ENCODE peak calls at places on chromosomes 1 and 21, in four cellular contexts. T, F, P and Z are unnamed samples.

GRCh38 chr1:101410048-101410878 is 173.4 kb downstream of the S1PR1 start:
- DNase-seq in T (no peak), F (no peak), P (no peak), Z (peak)

GRCh38 chr1:117368116-117369108 is 1.2 kb downstream of the MAN1A2 start:
- DNase-seq in T (no peak), F (peak), P (peak), Z (peak)

GRCh38 chr21:43774163-43774562 is 1.9 kb downstream of the CSTB start:
- DNase-seq in T (no peak), F (no peak), P (no peak), Z (no peak)

GRCh38 chr1:15584489-15585363 is at the start of gene AGMAT:
- DNase-seq in T (peak), F (peak), P (peak), Z (peak)

GRCh38 chr1:119462964-119463363 is 44.0 kb upstream of the HSD3B1 start:
- DNase-seq in T (no peak), F (no peak), P (no peak), Z (no peak)

GRCh38 chr21:43654806-43655489 is 4.3 kb downstream of the HSF2BP start:
- DNase-seq in T (no peak), F (no peak), P (no peak), Z (no peak)

GRCh38 chr1:220321758-220322157 is 49.5 kb upstream of the RAB3GAP2 start:
- DNase-seq in T (no peak), F (no peak), P (no peak), Z (no peak)

GRCh38 chr1:109807822-109808680 is 44.3 kb upstream of the EPS8L3 start:
- DNase-seq in T (no peak), F (no peak), P (no peak), Z (no peak)

GRCh38 chr1:62045579-62045978 is 149.1 kb upstream of the L1TD1 start:
- DNase-seq in T (no peak), F (no peak), P (peak), Z (peak)

GRCh38 chr1:201259476-201260235 is 23.6 kb upstream of the PKP1 start:
- DNase-seq in T (no peak), F (no peak), P (no peak), Z (peak)

GRCh38 chr1:1460540-1461130 is 10.9 kb upstream of the ATAD3B start:
- DNase-seq in T (no peak), F (no peak), P (no peak), Z (no peak)

GRCh38 chr1:172600615-172601014 is 58.3 kb upstream of the FASLG start:
- DNase-seq in T (no peak), F (no peak), P (no peak), Z (no peak)

GRCh38 chr1:25197982-25198681 is 34.2 kb downstream of the SYF2 start:
- DNase-seq in T (no peak), F (no peak), P (no peak), Z (no peak)

GRCh38 chr1:212341090-212341489 is 55.9 kb downstream of the PPP2R5A start:
- DNase-seq in T (no peak), F (no peak), P (no peak), Z (no peak)

GRCh38 chr1:25549273-25550154 is 6.1 kb downstream of the LDLRAP1 start:
- DNase-seq in T (peak), F (no peak), P (peak), Z (peak)

GRCh38 chr1:228794173-228794572 is 58.9 kb downstream of the RHOU start:
- DNase-seq in T (peak), F (no peak), P (no peak), Z (no peak)

GRCh38 chr1:233738396-233738795 is 124.5 kb downstream of the KCNK1 start:
- DNase-seq in T (no peak), F (no peak), P (no peak), Z (no peak)

GRCh38 chr1:211813590-211813989 is 17.0 kb downstream of the LPGAT1 start:
- DNase-seq in T (no peak), F (peak), P (peak), Z (peak)

GRCh38 chr21:45853703-45854342 is 127.7 kb upstream of the COL6A1 start:
- DNase-seq in T (no peak), F (no peak), P (no peak), Z (no peak)

GRCh38 chr1:201279313-201279712 is 4.0 kb upstream of the PKP1 start:
- DNase-seq in T (no peak), F (peak), P (peak), Z (peak)

GRCh38 chr1:118960026-118960561 is 28.0 kb downstream of the TBX15 start:
- DNase-seq in T (no peak), F (no peak), P (no peak), Z (no peak)

GRCh38 chr1:203663294-203663693 is 36.7 kb downstream of the ATP2B4 start:
- DNase-seq in T (no peak), F (no peak), P (no peak), Z (peak)

GRCh38 chr1:218380125-218380977 is 35.2 kb downstream of the TGFB2 start:
- DNase-seq in T (no peak), F (peak), P (peak), Z (peak)

GRCh38 chr1:65247419-65248359 is 61.7 kb upstream of the DNAJC6 start:
- DNase-seq in T (no peak), F (peak), P (peak), Z (peak)

GRCh38 chr1:205680073-205680851 is at the start of gene SLC45A3:
- DNase-seq in T (peak), F (peak), P (peak), Z (peak)

GRCh38 chr1:226708342-226708780 is 30.7 kb downstream of the ITPKB start:
- DNase-seq in T (no peak), F (no peak), P (no peak), Z (peak)

GRCh38 chr1:93700532-93701469 is 19.2 kb upstream of the BCAR3 start:
- DNase-seq in T (no peak), F (no peak), P (no peak), Z (peak)

GRCh38 chr1:43622901-43623780 is 26.8 kb upstream of the KDM4A start:
- DNase-seq in T (no peak), F (no peak), P (no peak), Z (no peak)

GRCh38 chr1:201356236-201356635 is 21.2 kb downstream of the TNNT2 start:
- DNase-seq in T (no peak), F (no peak), P (no peak), Z (peak)

GRCh38 chr21:45309541-45310381 is 22.1 kb upstream of the POFUT2 start:
- DNase-seq in T (no peak), F (no peak), P (peak), Z (no peak)

GRCh38 chr1:18907021-18907913 is 4.9 kb upstream of the ALDH4A1 start:
- DNase-seq in T (peak), F (peak), P (peak), Z (peak)

GRCh38 chr1:205587576-205587975 is 44.2 kb downstream of the ELK4 start:
- DNase-seq in T (no peak), F (no peak), P (no peak), Z (no peak)

GRCh38 chr1:113768916-113769598 is 9.8 kb upstream of the PHTF1 start:
- DNase-seq in T (no peak), F (no peak), P (no peak), Z (no peak)

GRCh38 chr1:243713470-243714186 is 136.4 kb downstream of the AKT3 start:
- DNase-seq in T (no peak), F (peak), P (no peak), Z (peak)

GRCh38 chr21:14880922-14881321 is 183.9 kb downstream of the NRIP1 start:
- DNase-seq in T (no peak), F (no peak), P (no peak), Z (peak)

GRCh38 chr1:218670875-218671274 is 325.7 kb downstream of the TGFB2 start:
- DNase-seq in T (no peak), F (no peak), P (no peak), Z (no peak)

GRCh38 chr1:151286619-151287340 is 4.7 kb downstream of the ZNF687 start:
- DNase-seq in T (no peak), F (no peak), P (no peak), Z (no peak)
- H3K27ac ChIP-seq in T (no peak), F (no peak), P (no peak), Z (no peak)

DNA sequence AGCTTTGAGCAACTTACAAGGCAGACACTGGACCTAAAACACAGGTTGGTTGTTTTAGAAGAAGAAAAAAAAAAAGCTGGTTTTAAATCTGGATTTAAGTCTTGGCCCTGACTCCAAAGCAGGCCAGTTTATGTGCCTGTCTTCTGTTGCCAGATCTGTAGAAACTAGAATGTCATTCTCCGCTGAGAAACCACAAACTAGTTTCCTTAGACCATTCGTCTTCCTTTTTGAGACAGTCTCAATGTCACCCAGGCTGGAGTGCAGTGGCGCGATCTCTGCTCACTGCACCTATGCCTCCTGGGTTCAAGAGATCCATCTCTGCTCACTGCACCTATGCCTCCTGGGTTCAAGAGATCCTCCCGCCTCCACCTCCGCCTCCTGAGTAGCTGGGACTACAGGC is 33.9 kb downstream of the APP start:
- DNase-seq in T (no peak), F (no peak), P (no peak), Z (no peak)
- H3K27ac ChIP-seq in T (no peak), F (no peak), P (no peak), Z (no peak)

GRCh38 chr1:147852706-147853225 is 49.8 kb upstream of the GJA8 start:
- DNase-seq in T (no peak), F (no peak), P (no peak), Z (no peak)
- H3K27ac ChIP-seq in T (no peak), F (no peak), P (no peak), Z (no peak)

GRCh38 chr1:33295450-33296081 is 25.3 kb downstream of the A3GALT2 start:
- DNase-seq in T (peak), F (peak), P (peak), Z (peak)
- H3K27ac ChIP-seq in T (no peak), F (no peak), P (no peak), Z (no peak)

GRCh38 chr1:8303141-8303540 is 14.8 kb upstream of the SLC45A1 start:
- DNase-seq in T (no peak), F (no peak), P (no peak), Z (no peak)
- H3K27ac ChIP-seq in T (no peak), F (no peak), P (no peak), Z (no peak)

GRCh38 chr1:160105155-160105554 is 6.7 kb upstream of the IGSF8 start:
- DNase-seq in T (no peak), F (no peak), P (no peak), Z (no peak)
- H3K27ac ChIP-seq in T (no peak), F (no peak), P (no peak), Z (no peak)

GRCh38 chr1:230626274-230626673 is 16.0 kb upstream of the COG2 start:
- DNase-seq in T (no peak), F (no peak), P (no peak), Z (no peak)
- H3K27ac ChIP-seq in T (no peak), F (no peak), P (no peak), Z (no peak)

GRCh38 chr1:151199860-151200581 is 1.7 kb downstream of the PIP5K1A start:
- DNase-seq in T (no peak), F (no peak), P (peak), Z (peak)
- H3K27ac ChIP-seq in T (peak), F (peak), P (peak), Z (peak)

GRCh38 chr1:97797403-97798183 is 123.2 kb downstream of the DPYD start:
- DNase-seq in T (no peak), F (no peak), P (no peak), Z (peak)
- H3K27ac ChIP-seq in T (no peak), F (no peak), P (no peak), Z (no peak)

GRCh38 chr1:54263601-54264226 is 63.7 kb downstream of the MRPL37 start:
- DNase-seq in T (no peak), F (no peak), P (no peak), Z (no peak)
- H3K27ac ChIP-seq in T (no peak), F (no peak), P (no peak), Z (no peak)